ENCODE peak calls at places on chromosome 2, in ten cellular contexts. Y is Karpas-422, H is SK-N-SH, C is heart right ventricle, L is tibial artery, I is GM23248, O is psoas muscle, G is skeletal muscle cell, U is heart left ventricle, Z is fibroblast of lung. Q is an unnamed sample.

GRCh38 chr2:233501198-233502076 is 65.1 kb downstream of the USP40 start:
- DNase-seq in C (no peak), L (no peak), Z (peak), Y (no peak), U (no peak), H (no peak), O (no peak), G (peak), I (peak), Q (no peak)

GRCh38 chr2:74739129-74739528 is 85.1 kb downstream of the SEMA4F start:
- DNase-seq in H (no peak), G (no peak), Y (no peak), C (no peak), I (peak), Z (no peak), O (no peak), U (no peak), L (no peak), Q (no peak)

GRCh38 chr2:234730066-234730640 is 221.7 kb upstream of the SH3BP4 start:
- DNase-seq in Y (no peak), L (no peak), O (no peak), I (no peak), C (no peak), G (no peak), H (no peak), Z (no peak), U (no peak), Q (peak)

GRCh38 chr2:144230452-144231085 is 289.4 kb downstream of the ZEB2 start:
- DNase-seq in Z (no peak), H (no peak), O (no peak), U (no peak), I (peak), C (no peak), G (peak), L (no peak), Y (peak), Q (no peak)

GRCh38 chr2:199228887-199229819 is 228.6 kb downstream of the SATB2 start:
- DNase-seq in I (peak), O (no peak), U (no peak), Y (no peak), H (no peak), C (no peak), G (peak), L (no peak), Z (peak), Q (peak)

GRCh38 chr2:236871500-236872001 is 214.1 kb upstream of the COPS8 start:
- DNase-seq in L (peak), H (no peak), G (peak), Y (no peak), O (peak), C (no peak), U (peak), Z (peak), I (peak), Q (peak)

GRCh38 chr2:241842620-241843211 is 16.0 kb downstream of the PDCD1 start:
- DNase-seq in Y (no peak), G (no peak), H (peak), O (peak), I (no peak), C (peak), L (peak), U (peak), Z (no peak), Q (no peak)

GRCh38 chr2:28332696-28333095 is 60.0 kb upstream of the FOSL2 start:
- DNase-seq in I (no peak), L (no peak), O (no peak), G (no peak), Y (no peak), H (no peak), Z (no peak), C (no peak), U (no peak), Q (no peak)

GRCh38 chr2:222688912-222689311 is 17.5 kb downstream of the MOGAT1 start:
- DNase-seq in G (no peak), Z (peak), O (no peak), H (no peak), U (no peak), I (peak), Y (no peak), C (no peak), L (no peak), Q (no peak)

GRCh38 chr2:9163306-9164111 is 43.1 kb upstream of the ASAP2 start:
- DNase-seq in Y (no peak), U (no peak), C (no peak), I (peak), H (no peak), O (no peak), L (no peak), G (no peak), Z (peak), Q (no peak)

GRCh38 chr2:198973181-198973580 is 484.6 kb downstream of the SATB2 start:
- DNase-seq in Z (no peak), C (no peak), Y (no peak), G (no peak), O (no peak), I (no peak), H (peak), L (no peak), U (no peak), Q (no peak)

DNA sequence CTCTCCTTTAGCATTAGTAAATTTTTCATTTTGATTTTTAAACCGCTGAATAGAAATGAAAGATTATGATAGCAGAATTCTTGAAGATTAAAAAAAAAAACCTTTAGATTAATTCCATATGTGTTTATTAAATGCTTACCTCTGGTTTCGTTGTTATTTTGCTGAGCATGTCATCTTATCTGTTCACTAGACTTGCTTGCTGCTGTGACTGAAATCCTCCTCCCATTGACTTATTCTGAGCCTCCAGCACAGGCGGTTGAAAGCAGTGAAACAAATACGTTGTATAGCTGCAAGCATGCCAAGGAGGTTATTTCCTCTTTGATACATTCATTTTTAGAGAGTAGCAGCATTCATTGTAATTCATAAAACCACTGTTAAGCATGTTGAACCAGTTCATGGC is at the start of gene HTR2B:
- DNase-seq in G (no peak), I (no peak), L (no peak), C (no peak), H (peak), Y (peak), Z (peak), O (no peak), U (no peak), Q (no peak)
- H3K4me3 ChIP-seq in G (no peak), I (no peak), L (no peak), C (peak), H (peak), Y (no peak), Z (peak), O (peak), U (no peak), Q (no peak)

DNA sequence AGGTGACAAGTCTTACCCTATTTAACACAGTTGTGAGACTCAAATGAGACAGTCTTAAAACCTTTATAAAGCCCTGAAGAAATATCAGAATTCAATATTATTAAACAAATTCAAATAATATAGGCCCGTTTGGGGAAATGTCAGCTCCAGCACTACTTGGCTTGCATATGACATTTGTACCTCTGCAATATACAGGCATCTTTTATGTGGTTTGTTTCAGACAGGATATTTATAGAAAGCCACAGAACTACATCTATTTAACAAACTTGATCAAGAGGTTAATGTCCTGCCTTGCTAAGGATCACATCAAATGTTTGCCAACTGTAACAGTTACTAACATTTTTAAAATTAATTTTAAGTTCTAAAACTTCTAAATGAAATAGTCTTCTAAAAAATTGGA is 3.2 kb upstream of the MREG start:
- DNase-seq in Y (no peak), Z (no peak), C (no peak), U (no peak), H (no peak), G (no peak), I (no peak), O (no peak), L (no peak), Q (no peak)
- H3K4me3 ChIP-seq in Y (no peak), Z (no peak), C (no peak), U (no peak), H (no peak), G (no peak), I (no peak), O (no peak), L (no peak), Q (no peak)

GRCh38 chr2:145321344-145321743 is 801.4 kb upstream of the ZEB2 start:
- DNase-seq in Z (no peak), C (no peak), O (no peak), I (no peak), Y (no peak), L (no peak), G (no peak), H (no peak), U (no peak), Q (no peak)

GRCh38 chr2:145316496-145316895 is 796.6 kb upstream of the ZEB2 start:
- DNase-seq in Y (no peak), U (no peak), I (no peak), G (no peak), Z (no peak), O (no peak), H (no peak), C (no peak), L (no peak), Q (no peak)
- H3K4me3 ChIP-seq in Y (no peak), U (no peak), I (no peak), G (no peak), Z (no peak), O (no peak), H (no peak), C (no peak), L (no peak), Q (no peak)

DNA sequence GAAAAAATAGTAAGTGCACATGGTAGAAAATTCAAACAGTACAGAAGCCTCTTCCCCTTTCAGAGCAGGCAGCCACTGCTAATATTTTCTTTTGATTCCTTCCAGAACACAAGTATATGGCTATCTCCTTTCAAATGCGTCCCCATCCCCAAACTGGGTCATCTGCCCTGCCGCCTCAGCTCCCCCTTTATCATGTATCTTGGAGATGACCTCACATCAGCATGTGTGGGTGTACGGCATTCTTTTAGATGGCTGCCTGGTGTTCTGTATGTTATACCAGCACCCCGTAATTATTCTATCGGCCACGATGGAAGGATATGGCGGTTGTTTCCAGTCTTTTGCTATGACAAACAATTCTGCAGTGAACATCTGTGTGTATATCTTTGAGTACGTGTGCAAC is 70.6 kb upstream of the DLX2 start:
- DNase-seq in I (peak), Z (no peak), O (no peak), H (no peak), L (no peak), G (no peak), C (no peak), U (no peak), Y (no peak), Q (no peak)
- H3K4me3 ChIP-seq in I (peak), Z (no peak), O (no peak), H (no peak), L (no peak), G (no peak), C (no peak), U (no peak), Y (no peak), Q (no peak)

GRCh38 chr2:65605427-65606058 is 173.1 kb upstream of the SPRED2 start:
- DNase-seq in O (no peak), H (no peak), Y (no peak), G (no peak), I (no peak), U (no peak), C (no peak), Z (no peak), L (no peak), Q (no peak)
- H3K4me3 ChIP-seq in O (no peak), H (no peak), Y (peak), G (no peak), I (no peak), U (no peak), C (no peak), Z (no peak), L (no peak), Q (no peak)

GRCh38 chr2:47521666-47522285 is 118.8 kb downstream of the MSH2 start:
- DNase-seq in L (no peak), U (no peak), H (no peak), O (no peak), Z (no peak), C (no peak), Y (no peak), I (no peak), G (no peak), Q (no peak)
- H3K4me3 ChIP-seq in L (peak), U (peak), H (peak), O (peak), Z (peak), C (peak), Y (peak), I (peak), G (peak), Q (peak)

Q was measured in epithelial cell of proximal tubule.